ENCODE peak calls at places on chromosomes 5 and 9, in eight cellular contexts. X is fibroblast of pulmonary artery; G is CD8-positive, alpha-beta memory T cell; J is GM03348; U is stimulated activated CD4-positive, alpha-beta T cell treated with anti-CD3 and anti-CD28 coated beads, TNF-alpha, amount 100 ng/mL, for 24 hours; P is HCEC 1CT; R is uterus; C is lower leg skin. M is an unnamed sample.

GRCh38 chr9:133615101-133615896 is 6.1 kb upstream of the FAM163B start:
- DNase-seq in P (no peak), J (no peak), G (no peak), R (no peak), U (no peak), X (no peak), C (no peak), M (no peak)

GRCh38 chr5:54804521-54804920 is 180.9 kb downstream of the ESM1 start:
- DNase-seq in R (no peak), J (no peak), C (no peak), G (no peak), X (peak), P (no peak), U (no peak), M (no peak)

GRCh38 chr5:148005788-148006520 is 57.8 kb upstream of the SPINK5 start:
- DNase-seq in U (no peak), X (no peak), C (no peak), J (no peak), R (no peak), P (peak), G (no peak), M (no peak)

GRCh38 chr5:97019435-97020117 is 83.7 kb downstream of the LNPEP start:
- DNase-seq in P (peak), X (peak), J (no peak), R (no peak), U (no peak), C (no peak), G (no peak), M (no peak)

GRCh38 chr9:129811967-129812363 is 9.0 kb downstream of the TOR1B start:
- DNase-seq in P (no peak), G (no peak), X (no peak), U (no peak), R (no peak), J (no peak), C (no peak), M (no peak)

GRCh38 chr5:95863383-95863757 is 40.8 kb upstream of the GLRX start:
- DNase-seq in X (peak), U (no peak), C (peak), J (peak), P (peak), G (no peak), R (peak), M (no peak)

GRCh38 chr9:135604437-135605237 is 34.7 kb downstream of the GLT6D1 start:
- DNase-seq in X (no peak), U (no peak), C (peak), R (no peak), J (no peak), P (no peak), G (no peak), M (peak)

GRCh38 chr5:56190500-56190899 is 42.6 kb downstream of the ANKRD55 start:
- DNase-seq in J (peak), U (no peak), G (no peak), R (peak), P (peak), C (no peak), X (peak), M (no peak)

GRCh38 chr9:110116543-110116885 is 91.4 kb downstream of the C9orf152 start:
- DNase-seq in P (peak), C (no peak), R (peak), X (peak), G (no peak), J (peak), U (no peak), M (no peak)

GRCh38 chr5:155089649-155090048 is 76.1 kb downstream of the KIF4B start:
- DNase-seq in G (no peak), C (no peak), U (no peak), J (peak), X (peak), R (no peak), P (peak), M (no peak)

GRCh38 chr9:124280176-124280691 is 22.5 kb downstream of the NEK6 start:
- DNase-seq in C (no peak), G (no peak), J (peak), U (no peak), P (no peak), X (peak), R (peak), M (no peak)

GRCh38 chr5:139215176-139215975 is 17.2 kb upstream of the SIL1 start:
- DNase-seq in J (no peak), C (no peak), X (peak), P (no peak), U (no peak), R (no peak), G (no peak), M (no peak)

GRCh38 chr9:76215066-76215465 is 179.2 kb downstream of the RFK start:
- DNase-seq in X (peak), P (peak), R (no peak), U (no peak), C (no peak), J (peak), G (no peak), M (no peak)

GRCh38 chr9:102867488-102867887 is 127.6 kb upstream of the CYLC2 start:
- DNase-seq in C (no peak), P (peak), R (no peak), J (no peak), G (no peak), U (no peak), X (peak), M (no peak)

GRCh38 chr9:114238919-114239879 is 83.7 kb upstream of the ORM1 start:
- DNase-seq in R (no peak), P (peak), X (peak), G (no peak), U (no peak), C (no peak), J (peak), M (no peak)

GRCh38 chr5:120405923-120406322 is 58.2 kb upstream of the PRR16 start:
- DNase-seq in J (no peak), C (no peak), U (no peak), X (peak), P (peak), G (no peak), R (no peak), M (no peak)

GRCh38 chr5:93164690-93165089 is 416.3 kb downstream of the NR2F1-AS1 start:
- DNase-seq in J (peak), C (no peak), P (peak), U (no peak), R (peak), G (no peak), X (peak), M (no peak)

M was measured in activated naive CD8-positive, alpha-beta T cell treated with anti-CD3 and anti-CD28 coated beads, Interleukin-2, amount 10 ng/mL, durations not matched to agents 7 days and 5 days.